ENCODE peak calls at places on chromosomes 13 and 19, in seven cellular contexts. I, P, D, G, E, Z and F are unnamed samples.

GRCh38 chr13:32426981-32427851 is 714 bp downstream of the N4BP2L1 start:
- DNase-seq in P (peak), I (peak), Z (peak), D (peak), E (no peak), G (peak), F (no peak)

GRCh38 chr13:29543230-29544215 is 52.0 kb downstream of the SLC7A1 start:
- DNase-seq in G (no peak), Z (peak), P (peak), E (peak), I (no peak), D (no peak), F (no peak)

GRCh38 chr19:52648336-52648990 is 10.3 kb upstream of the ZNF83 start:
- DNase-seq in G (no peak), P (peak), E (no peak), Z (no peak), I (no peak), D (no peak), F (no peak)

GRCh38 chr19:29492761-29493160 is 33.0 kb upstream of the VSTM2B start:
- DNase-seq in Z (no peak), I (no peak), P (no peak), E (no peak), G (no peak), D (no peak), F (no peak)

GRCh38 chr13:24851546-24851945 is 87.6 kb downstream of the RNF17 start:
- DNase-seq in D (no peak), E (peak), Z (no peak), P (peak), I (no peak), G (no peak), F (no peak)

GRCh38 chr13:112354330-112355273 is 21.6 kb upstream of the SPACA7 start:
- DNase-seq in G (no peak), Z (no peak), P (no peak), E (no peak), I (no peak), D (no peak), F (no peak)

GRCh38 chr13:75399168-75399878 is 82.6 kb downstream of the TBC1D4 start:
- DNase-seq in I (no peak), Z (no peak), P (no peak), G (no peak), D (no peak), E (peak), F (no peak)

GRCh38 chr19:11382898-11383705 is 1.0 kb downstream of the EPOR start:
- DNase-seq in D (peak), E (peak), Z (peak), P (peak), G (peak), I (peak), F (no peak)

GRCh38 chr19:40273469-40274360 is 11.4 kb downstream of the AKT2 start:
- DNase-seq in Z (no peak), E (no peak), G (no peak), I (no peak), P (no peak), D (no peak), F (no peak)

GRCh38 chr19:56633021-56633420 is 9.9 kb upstream of the SMIM17 start:
- DNase-seq in E (no peak), D (no peak), I (no peak), G (no peak), Z (no peak), P (no peak), F (no peak)

GRCh38 chr13:92225861-92226260 is 827.4 kb downstream of the GPC5 start:
- DNase-seq in I (no peak), Z (no peak), P (no peak), E (no peak), G (no peak), D (no peak), F (no peak)

GRCh38 chr19:51568456-51568855 is 2.6 kb upstream of the ZNF175 start:
- DNase-seq in D (no peak), E (no peak), P (no peak), Z (no peak), I (no peak), G (no peak), F (no peak)

GRCh38 chr13:73248711-73249580 is 190.1 kb downstream of the KLF5 start:
- DNase-seq in D (no peak), P (peak), Z (no peak), G (no peak), I (no peak), E (no peak), F (peak)

GRCh38 chr13:109479991-109480696 is 306.2 kb downstream of the IRS2 start:
- DNase-seq in D (no peak), I (no peak), E (no peak), G (no peak), Z (no peak), P (peak), F (no peak)

GRCh38 chr13:62094937-62095336 is 679.3 kb upstream of the PCDH20 start:
- DNase-seq in Z (no peak), P (no peak), I (no peak), E (no peak), G (no peak), D (no peak), F (no peak)

GRCh38 chr13:29763426-29764180 is 86.8 kb downstream of the UBL3 start:
- DNase-seq in P (no peak), I (no peak), D (no peak), E (no peak), Z (no peak), G (no peak), F (peak)